ENCODE peak calls at places on chromosome 3, in ten cellular contexts. N is tibial artery, R is ovary, V is left lung, H is fibroblast of lung, Y is cardiac muscle cell, J is colonic mucosa, K is hepatocyte, T is stomach, L is body of pancreas. B is an unnamed sample.
A peak's percentile ranks its signal among the peaks of the same experiment; 100 is the strongest.

GRCh38 chr3:43341788-43342187 is 55.4 kb downstream of the SNRK start:
- DNase-seq in N (no peak), R (no peak), V (no peak), H (no peak), Y (no peak), J (no peak), K (no peak), T (no peak), L (no peak), B (no peak)

GRCh38 chr3:129051776-129052400 is 8.7 kb upstream of the GP9 start:
- DNase-seq in N (peak; percentile 2), R (no peak), V (peak; percentile 65), H (no peak), Y (no peak), J (peak; percentile 60), K (no peak), T (peak; percentile 70), L (no peak), B (peak; percentile 48)

GRCh38 chr3:189941679-189942078 is 179.0 kb downstream of the P3H2 start:
- DNase-seq in N (no peak), R (no peak), V (no peak), H (peak; percentile 89), Y (no peak), J (no peak), K (peak; percentile 58), T (peak; percentile 37), L (peak; percentile 35), B (no peak)

GRCh38 chr3:25001041-25001591 is 426.9 kb upstream of the RARB start:
- DNase-seq in N (no peak), R (no peak), V (no peak), H (peak; percentile 63), Y (peak; percentile 11), J (no peak), K (no peak), T (no peak), L (no peak), B (no peak)

GRCh38 chr3:104632947-104633346 is 733.8 kb upstream of the ALCAM start:
- DNase-seq in N (no peak), R (no peak), V (no peak), H (no peak), Y (no peak), J (no peak), K (no peak), T (no peak), L (no peak), B (no peak)

GRCh38 chr3:60048447-60048848 is 998.6 kb upstream of the CFAP20DC start:
- DNase-seq in N (no peak), R (no peak), V (no peak), H (no peak), Y (no peak), J (no peak), K (no peak), T (no peak), L (no peak), B (no peak)

GRCh38 chr3:142866841-142867631 is 21.8 kb downstream of the PCOLCE2 start:
- DNase-seq in N (no peak), R (no peak), V (no peak), H (no peak), Y (no peak), J (no peak), K (peak; percentile 60), T (peak; percentile 58), L (peak; percentile 47), B (peak; percentile 95)

GRCh38 chr3:26989042-26989441 is 366.5 kb downstream of the LRRC3B start:
- DNase-seq in N (no peak), R (no peak), V (no peak), H (no peak), Y (no peak), J (no peak), K (no peak), T (no peak), L (no peak), B (no peak)

GRCh38 chr3:25567390-25567789 is 97.3 kb downstream of the TOP2B start:
- DNase-seq in N (no peak), R (no peak), V (no peak), H (peak; percentile 65), Y (no peak), J (no peak), K (no peak), T (no peak), L (no peak), B (no peak)

GRCh38 chr3:16147226-16147625 is 27.3 kb upstream of the GALNT15 start:
- DNase-seq in N (no peak), R (no peak), V (no peak), H (peak; percentile 65), Y (no peak), J (no peak), K (no peak), T (no peak), L (no peak), B (peak; percentile 13)

GRCh38 chr3:112002458-112002971 is 3.8 kb downstream of the TAGLN3 start:
- DNase-seq in N (no peak), R (no peak), V (no peak), H (peak; percentile 76), Y (no peak), J (no peak), K (no peak), T (no peak), L (no peak), B (no peak)

GRCh38 chr3:42612928-42613327 is 12.4 kb downstream of the NKTR start:
- DNase-seq in N (no peak), R (no peak), V (no peak), H (no peak), Y (no peak), J (no peak), K (no peak), T (no peak), L (no peak), B (no peak)

GRCh38 chr3:5133239-5133638 is 11.1 kb downstream of the ARL8B start:
- DNase-seq in N (no peak), R (no peak), V (no peak), H (no peak), Y (no peak), J (no peak), K (no peak), T (no peak), L (no peak), B (no peak)

GRCh38 chr3:104066658-104067057 is 1300.1 kb upstream of the ALCAM start:
- DNase-seq in N (no peak), R (no peak), V (no peak), H (peak; percentile 74), Y (no peak), J (no peak), K (peak; percentile 7), T (no peak), L (no peak), B (no peak)

GRCh38 chr3:97990624-97991277 is 18.5 kb upstream of the RIOX2 start:
- DNase-seq in N (no peak), R (no peak), V (no peak), H (no peak), Y (no peak), J (no peak), K (no peak), T (no peak), L (no peak), B (no peak)
- H3K4me1 ChIP-seq in N (no peaks in the 10 kb centered on the region), R (no peaks in the 10 kb centered on the region), V (no peaks in the 10 kb centered on the region), H (no peaks in the 10 kb centered on the region), Y (peaks cover 3% of the 10 kb centered on the region), J (no peaks in the 10 kb centered on the region), K (peaks cover 7% of the 10 kb centered on the region), T (no peaks in the 10 kb centered on the region), L (peaks cover 12% of the 10 kb centered on the region), B (no peaks in the 10 kb centered on the region)

GRCh38 chr3:194504861-194505260 is 18.1 kb upstream of the ATP13A3 start:
- DNase-seq in N (no peak), R (no peak), V (no peak), H (no peak), Y (no peak), J (no peak), K (no peak), T (no peak), L (no peak), B (no peak)

GRCh38 chr3:194507571-194507970 is 20.8 kb upstream of the ATP13A3 start:
- DNase-seq in N (no peak), R (no peak), V (no peak), H (no peak), Y (no peak), J (no peak), K (no peak), T (no peak), L (no peak), B (no peak)

GRCh38 chr3:194503101-194503531 is 16.3 kb upstream of the ATP13A3 start:
- DNase-seq in N (no peak), R (no peak), V (no peak), H (no peak), Y (no peak), J (no peak), K (no peak), T (no peak), L (no peak), B (no peak)

GRCh38 chr3:194505791-194506415 is 19.1 kb upstream of the ATP13A3 start:
- DNase-seq in N (no peak), R (no peak), V (no peak), H (peak; percentile 73), Y (no peak), J (no peak), K (no peak), T (no peak), L (no peak), B (no peak)

GRCh38 chr3:194504146-194504545 is 17.3 kb upstream of the ATP13A3 start:
- DNase-seq in N (no peak), R (no peak), V (no peak), H (no peak), Y (no peak), J (no peak), K (no peak), T (no peak), L (no peak), B (no peak)
- H3K9me3 ChIP-seq in N (no peaks in the 10 kb centered on the region), R (no peaks in the 10 kb centered on the region), V (no peaks in the 10 kb centered on the region), H (no peaks in the 10 kb centered on the region), Y (no peaks in the 10 kb centered on the region), J (no peaks in the 10 kb centered on the region), K (no peaks in the 10 kb centered on the region), T (no peaks in the 10 kb centered on the region), L (no peaks in the 10 kb centered on the region), B (no peaks in the 10 kb centered on the region)

GRCh38 chr3:23002846-23003800 is 200.0 kb upstream of the UBE2E2 start:
- DNase-seq in N (peak; percentile 65), R (no peak), V (no peak), H (peak; percentile 36), Y (no peak), J (no peak), K (peak; percentile 23), T (peak; percentile 52), L (peak; percentile 19), B (no peak)
- H3K4me3 ChIP-seq in N (no peak overlapping the region), R (no peak overlapping the region), V (no peak overlapping the region), H (no peak overlapping the region), Y (no peak overlapping the region), J (no peak overlapping the region), K (no peak overlapping the region), T (no peak overlapping the region), L (no peak overlapping the region), B (no peak overlapping the region)

DNA sequence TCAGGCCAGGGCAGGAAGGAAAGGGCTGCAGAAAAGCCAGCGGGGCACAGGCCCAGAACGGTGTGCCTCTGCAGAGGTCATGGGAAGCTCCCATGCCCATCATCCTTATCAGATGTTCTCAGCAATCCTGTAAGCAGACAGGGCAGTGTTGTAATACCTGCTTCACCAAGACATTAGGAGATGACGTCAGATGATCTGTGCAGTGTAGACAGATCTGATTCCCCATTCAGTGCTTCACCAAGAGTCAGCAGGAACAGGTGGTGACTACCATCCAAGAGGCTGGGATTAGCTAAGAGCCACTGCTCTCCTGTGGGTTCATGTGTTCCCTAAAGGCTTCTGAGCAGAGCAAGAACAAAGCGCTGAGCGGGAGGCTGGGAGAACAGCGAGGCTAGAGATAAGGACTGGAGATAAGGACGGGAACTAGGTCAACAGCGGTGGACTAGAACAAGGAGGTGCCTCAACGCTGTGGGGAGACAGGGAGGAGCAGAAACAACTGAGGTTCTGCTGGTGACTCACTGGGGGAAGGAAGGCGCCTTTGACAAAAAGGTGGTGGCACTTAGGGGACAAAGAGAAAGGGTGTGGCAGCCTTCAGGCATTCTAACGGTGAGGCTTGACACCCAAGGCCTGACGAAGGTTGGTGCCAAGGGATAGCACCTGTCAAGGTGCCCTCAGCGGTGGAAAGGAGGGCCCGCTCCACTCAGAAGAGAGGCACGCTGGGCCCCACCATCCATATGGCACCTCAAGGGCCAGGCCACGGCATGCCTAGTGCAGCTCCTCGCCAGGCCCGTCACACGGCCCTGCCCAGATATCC is 28.4 kb downstream of the CCDC12 start:
- DNase-seq in N (peak; percentile 64), R (no peak), V (peak; percentile 81), H (peak; percentile 61), Y (no peak), J (peak; percentile 88), K (peak; percentile 91), T (peak; percentile 87), L (peak; percentile 84), B (peak; percentile 83)
- H3K4me1 ChIP-seq in N (no peaks in the 10 kb centered on the region), R (peaks cover 44% of the 10 kb centered on the region), V (peaks cover 99% of the 10 kb centered on the region), H (peaks cover 2% of the 10 kb centered on the region), Y (peaks cover 70% of the 10 kb centered on the region), J (peaks cover 43% of the 10 kb centered on the region), K (peaks cover 73% of the 10 kb centered on the region), T (peaks cover 95% of the 10 kb centered on the region), L (peaks cover 94% of the 10 kb centered on the region), B (peaks cover 47% of the 10 kb centered on the region)

B was measured in endodermal cell.